ENCODE peak calls at places on chromosomes 16 and 17, in four cellular contexts. One of them, this sample, is unnamed. For H3K27me3, the result is how much of the 10 kb centered on the place peaks cover.

GRCh38 chr16:4261557-4262172 is 11.2 kb downstream of the TFAP4 start:
- DNase-seq in lower lobe of right lung: no peak
- DNase-seq in HL-60: no peak
- DNase-seq in mammary epithelial cell: no peak
- DNase-seq in this sample: no peak

GRCh38 chr16:1395444-1396074 is 18.9 kb downstream of the UNKL start:
- DNase-seq in HL-60: no peak
- DNase-seq in lower lobe of right lung: no peak
- DNase-seq in mammary epithelial cell: no peak
- DNase-seq in this sample: no peak

GRCh38 chr16:1151424-1152122 is 1.3 kb upstream of the CACNA1H start:
- DNase-seq in HL-60: no peak
- DNase-seq in lower lobe of right lung: no peak
- DNase-seq in mammary epithelial cell: no peak
- DNase-seq in this sample: no peak

GRCh38 chr16:24972608-24973220 is 42.5 kb downstream of the ARHGAP17 start:
- DNase-seq in lower lobe of right lung: no peak
- DNase-seq in HL-60: no peak
- DNase-seq in mammary epithelial cell: no peak
- DNase-seq in this sample: no peak

GRCh38 chr16:87410958-87411357 is 18.8 kb downstream of the MAP1LC3B start:
- DNase-seq in HL-60: no peak
- DNase-seq in mammary epithelial cell: no peak
- DNase-seq in lower lobe of right lung: no peak
- DNase-seq in this sample: no peak

GRCh38 chr17:81927145-81927652 is 336 bp downstream of the MAFG start:
- DNase-seq in mammary epithelial cell: no peak
- DNase-seq in lower lobe of right lung: no peak
- DNase-seq in HL-60: no peak
- DNase-seq in this sample: no peak

GRCh38 chr17:12256380-12256995 is 235.8 kb downstream of the MAP2K4 start:
- DNase-seq in lower lobe of right lung: no peak
- DNase-seq in mammary epithelial cell: peak
- DNase-seq in HL-60: no peak
- DNase-seq in this sample: peak

GRCh38 chr16:80570106-80570478 is 29.3 kb downstream of the DYNLRB2 start:
- DNase-seq in HL-60: no peak
- DNase-seq in mammary epithelial cell: no peak
- DNase-seq in lower lobe of right lung: no peak
- DNase-seq in this sample: no peak

GRCh38 chr16:75244844-75245758 is 6.3 kb downstream of the BCAR1 start:
- DNase-seq in lower lobe of right lung: peak
- DNase-seq in HL-60: no peak
- DNase-seq in mammary epithelial cell: peak
- DNase-seq in this sample: peak

GRCh38 chr17:7589204-7589868 is 558 bp downstream of the SOX15 start:
- DNase-seq in mammary epithelial cell: peak
- DNase-seq in lower lobe of right lung: peak
- DNase-seq in HL-60: no peak
- DNase-seq in this sample: peak

GRCh38 chr17:4329838-4330237 is 36.6 kb downstream of the UBE2G1 start:
- DNase-seq in lower lobe of right lung: no peak
- DNase-seq in HL-60: no peak
- DNase-seq in mammary epithelial cell: peak
- DNase-seq in this sample: peak

GRCh38 chr16:24848065-24848464 is 2.3 kb downstream of the SLC5A11 start:
- DNase-seq in mammary epithelial cell: peak
- DNase-seq in HL-60: no peak
- DNase-seq in lower lobe of right lung: no peak
- DNase-seq in this sample: peak

GRCh38 chr17:35081638-35082037 is 18.1 kb upstream of the RFFL start:
- DNase-seq in lower lobe of right lung: no peak
- DNase-seq in HL-60: no peak
- DNase-seq in mammary epithelial cell: no peak
- DNase-seq in this sample: no peak

GRCh38 chr17:1695365-1695764 is 10.7 kb upstream of the PRPF8 start:
- DNase-seq in lower lobe of right lung: no peak
- DNase-seq in mammary epithelial cell: no peak
- DNase-seq in HL-60: no peak
- DNase-seq in this sample: no peak

GRCh38 chr17:43028221-43028861 is 3.3 kb downstream of the RND2 start:
- DNase-seq in lower lobe of right lung: no peak
- DNase-seq in HL-60: no peak
- DNase-seq in mammary epithelial cell: no peak
- DNase-seq in this sample: no peak

GRCh38 chr16:79042886-79043285 is 557.7 kb downstream of the MAF start:
- DNase-seq in lower lobe of right lung: no peak
- DNase-seq in HL-60: no peak
- DNase-seq in mammary epithelial cell: no peak
- DNase-seq in this sample: no peak

GRCh38 chr17:15966879-15967248 is 21.9 kb downstream of the ADORA2B start:
- DNase-seq in mammary epithelial cell: no peak
- DNase-seq in lower lobe of right lung: peak
- DNase-seq in HL-60: no peak
- DNase-seq in this sample: no peak

GRCh38 chr17:5138616-5139453 is 23.0 kb downstream of the USP6 start:
- DNase-seq in mammary epithelial cell: no peak
- DNase-seq in lower lobe of right lung: no peak
- DNase-seq in HL-60: no peak
- DNase-seq in this sample: no peak

GRCh38 chr17:57107498-57108101 is 22.6 kb downstream of the AKAP1 start:
- DNase-seq in HL-60: no peak
- DNase-seq in lower lobe of right lung: peak
- DNase-seq in mammary epithelial cell: peak
- DNase-seq in this sample: peak

GRCh38 chr17:77462101-77462500 is 321.3 kb downstream of the SEC14L1 start:
- DNase-seq in lower lobe of right lung: no peak
- DNase-seq in HL-60: no peak
- DNase-seq in mammary epithelial cell: no peak
- DNase-seq in this sample: no peak

GRCh38 chr17:78979780-78980623 is at the start of gene LGALS3BP:
- DNase-seq in mammary epithelial cell: peak
- DNase-seq in lower lobe of right lung: peak
- DNase-seq in HL-60: no peak
- DNase-seq in this sample: peak

GRCh38 chr17:50534222-50534978 is 1.9 kb downstream of the EPN3 start:
- DNase-seq in lower lobe of right lung: peak
- DNase-seq in HL-60: no peak
- DNase-seq in mammary epithelial cell: peak
- DNase-seq in this sample: peak

GRCh38 chr17:7215652-7216139 is 3.9 kb downstream of the DLG4 start:
- DNase-seq in mammary epithelial cell: no peak
- DNase-seq in lower lobe of right lung: no peak
- DNase-seq in HL-60: no peak
- DNase-seq in this sample: no peak

GRCh38 chr16:25007284-25007984 is 7.7 kb downstream of the ARHGAP17 start:
- DNase-seq in mammary epithelial cell: no peak
- DNase-seq in HL-60: no peak
- DNase-seq in lower lobe of right lung: no peak
- DNase-seq in this sample: no peak

GRCh38 chr17:50184611-50185398 is 16.6 kb downstream of the COL1A1 start:
- DNase-seq in lower lobe of right lung: peak
- DNase-seq in mammary epithelial cell: peak
- DNase-seq in HL-60: peak
- DNase-seq in this sample: peak

GRCh38 chr17:58394534-58395223 is 22.7 kb downstream of the RNF43 start:
- DNase-seq in lower lobe of right lung: no peak
- DNase-seq in HL-60: no peak
- DNase-seq in mammary epithelial cell: peak
- DNase-seq in this sample: peak

GRCh38 chr17:49016775-49017463 is 19.7 kb downstream of the IGF2BP1 start:
- DNase-seq in mammary epithelial cell: peak
- DNase-seq in lower lobe of right lung: no peak
- DNase-seq in HL-60: no peak
- DNase-seq in this sample: peak

GRCh38 chr16:67663877-67664222 is 2.7 kb downstream of the ENKD1 start:
- DNase-seq in HL-60: no peak
- DNase-seq in lower lobe of right lung: no peak
- DNase-seq in mammary epithelial cell: no peak
- DNase-seq in this sample: no peak

GRCh38 chr16:69773255-69773947 is 11.3 kb downstream of the WWP2 start:
- DNase-seq in lower lobe of right lung: no peak
- DNase-seq in mammary epithelial cell: no peak
- DNase-seq in HL-60: no peak
- DNase-seq in this sample: no peak

GRCh38 chr16:57213462-57213861 is 27.3 kb downstream of the RSPRY1 start:
- DNase-seq in HL-60: no peak
- DNase-seq in mammary epithelial cell: peak
- DNase-seq in lower lobe of right lung: no peak
- DNase-seq in this sample: peak

GRCh38 chr16:51119576-51120288 is 31.3 kb downstream of the SALL1 start:
- DNase-seq in lower lobe of right lung: no peak
- DNase-seq in HL-60: no peak
- DNase-seq in mammary epithelial cell: no peak
- DNase-seq in this sample: no peak

GRCh38 chr17:69916761-69917160 is 158.3 kb upstream of the KCNJ16 start:
- DNase-seq in mammary epithelial cell: no peak
- DNase-seq in HL-60: no peak
- DNase-seq in lower lobe of right lung: no peak
- DNase-seq in this sample: no peak

GRCh38 chr17:73646409-73647305 is 2.4 kb upstream of the SDK2 start:
- DNase-seq in lower lobe of right lung: no peak
- DNase-seq in mammary epithelial cell: no peak
- DNase-seq in HL-60: no peak
- DNase-seq in this sample: no peak

GRCh38 chr17:83187782-83188311 is 108.4 kb downstream of the METRNL start:
- DNase-seq in mammary epithelial cell: no peak
- DNase-seq in lower lobe of right lung: no peak
- DNase-seq in HL-60: no peak
- DNase-seq in this sample: no peak

GRCh38 chr17:28717578-28718316 is at the start of gene RAB34:
- DNase-seq in lower lobe of right lung: peak
- DNase-seq in HL-60: no peak
- DNase-seq in mammary epithelial cell: peak
- DNase-seq in this sample: peak
- TF ChIP-seq CTCF in lower lobe of right lung: peak
- TF ChIP-seq CTCF in HL-60: no peak
- TF ChIP-seq CTCF in mammary epithelial cell: no peak
- TF ChIP-seq CTCF in this sample: peak

GRCh38 chr16:77679336-77679735 is 43.0 kb upstream of the NUDT7 start:
- DNase-seq in HL-60: peak
- DNase-seq in lower lobe of right lung: no peak
- DNase-seq in mammary epithelial cell: no peak
- DNase-seq in this sample: no peak

GRCh38 chr16:77677129-77677528 is 45.2 kb upstream of the NUDT7 start:
- DNase-seq in lower lobe of right lung: no peak
- DNase-seq in mammary epithelial cell: peak
- DNase-seq in HL-60: no peak
- DNase-seq in this sample: peak

GRCh38 chr16:77679901-77680300 is 42.4 kb upstream of the NUDT7 start:
- DNase-seq in HL-60: peak
- DNase-seq in lower lobe of right lung: no peak
- DNase-seq in mammary epithelial cell: no peak
- DNase-seq in this sample: no peak

GRCh38 chr16:77674888-77675287 is 47.4 kb upstream of the NUDT7 start:
- DNase-seq in mammary epithelial cell: peak
- DNase-seq in lower lobe of right lung: no peak
- DNase-seq in HL-60: no peak
- DNase-seq in this sample: peak

GRCh38 chr16:77675464-77676324 is 46.6 kb upstream of the NUDT7 start:
- DNase-seq in mammary epithelial cell: peak
- DNase-seq in HL-60: peak
- DNase-seq in lower lobe of right lung: no peak
- DNase-seq in this sample: peak
- H3K4me3 ChIP-seq in mammary epithelial cell: no peak
- H3K4me3 ChIP-seq in HL-60: no peak
- H3K4me3 ChIP-seq in lower lobe of right lung: no peak
- H3K4me3 ChIP-seq in this sample: no peak

DNA sequence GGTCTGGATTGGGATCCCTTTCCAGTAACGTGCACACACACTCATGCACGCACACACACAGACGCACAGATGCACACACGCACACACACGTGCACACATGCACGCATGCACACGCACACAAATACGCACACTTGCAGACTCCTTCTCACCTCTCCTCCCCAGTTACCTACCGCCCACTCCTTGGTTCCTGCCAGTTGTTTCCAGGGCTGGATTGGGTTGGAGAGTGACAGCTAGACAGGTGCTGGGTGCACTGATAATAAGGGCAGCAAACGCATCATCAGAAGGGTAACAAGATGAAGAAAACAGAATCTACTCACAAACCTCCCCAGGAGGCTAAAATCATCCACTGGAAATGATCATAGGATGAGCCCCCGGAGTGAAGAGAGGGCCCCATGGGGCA is 45.0 kb downstream of the HSBP1 start:
- DNase-seq in HL-60: no peak
- DNase-seq in mammary epithelial cell: no peak
- DNase-seq in lower lobe of right lung: no peak
- DNase-seq in this sample: no peak
- H3K27me3 ChIP-seq in HL-60: under half
- H3K27me3 ChIP-seq in mammary epithelial cell: under half
- H3K27me3 ChIP-seq in lower lobe of right lung: under half
- H3K27me3 ChIP-seq in this sample: under half

GRCh38 chr16:85479972-85480726 is 133.0 kb upstream of the GSE1 start:
- DNase-seq in mammary epithelial cell: no peak
- DNase-seq in HL-60: no peak
- DNase-seq in lower lobe of right lung: peak
- DNase-seq in this sample: no peak
- TF ChIP-seq CTCF in mammary epithelial cell: peak
- TF ChIP-seq CTCF in HL-60: peak
- TF ChIP-seq CTCF in lower lobe of right lung: peak
- TF ChIP-seq CTCF in this sample: peak

GRCh38 chr17:29612404-29613370 is 10.0 kb downstream of the CORO6 start:
- DNase-seq in mammary epithelial cell: no peak
- DNase-seq in lower lobe of right lung: no peak
- DNase-seq in HL-60: no peak
- DNase-seq in this sample: no peak
- H3K4me3 ChIP-seq in mammary epithelial cell: no peak
- H3K4me3 ChIP-seq in lower lobe of right lung: peak
- H3K4me3 ChIP-seq in HL-60: no peak
- H3K4me3 ChIP-seq in this sample: peak

GRCh38 chr17:55267777-55268648 is 3.3 kb downstream of the HLF start:
- DNase-seq in HL-60: no peak
- DNase-seq in mammary epithelial cell: no peak
- DNase-seq in lower lobe of right lung: no peak
- DNase-seq in this sample: no peak
- H3K27me3 ChIP-seq in HL-60: under half
- H3K27me3 ChIP-seq in mammary epithelial cell: under half
- H3K27me3 ChIP-seq in lower lobe of right lung: under half
- H3K27me3 ChIP-seq in this sample: under half